ENCODE peak calls at places on chromosomes 3 and 15, in eight cellular contexts. Z is left lung, P is thyroid gland, Y is choroid plexus epithelial cell, F is GM13977, N is BJ, M is bronchial epithelial cell, V is MCF 10A. R is an unnamed sample.

GRCh38 chr3:66039590-66039887 is 821 bp upstream of the MAGI1 start:
- DNase-seq in M (no peak), Z (peak; percentile 79), Y (peak; percentile 55), N (no peak), P (peak; percentile 52), F (peak; percentile 41), V (peak; percentile 16), R (peak; percentile 42)

GRCh38 chr3:197256836-197257444 is 41.5 kb downstream of the DLG1 start:
- DNase-seq in P (peak; percentile 31), Y (peak; percentile 76), Z (no peak), V (peak; percentile 59), M (peak; percentile 57), N (peak; percentile 15), F (peak; percentile 13), R (no peak)

GRCh38 chr15:79209690-79210089 is 72.8 kb upstream of the ANKRD34C start:
- DNase-seq in F (no peak), M (no peak), N (no peak), Y (no peak), P (no peak), V (no peak), Z (no peak), R (no peak)

GRCh38 chr3:139746481-139746880 is 68.7 kb upstream of the NMNAT3 start:
- DNase-seq in Y (no peak), V (no peak), Z (no peak), M (no peak), P (no peak), F (no peak), N (no peak), R (no peak)

GRCh38 chr3:77372018-77372417 is 332.1 kb downstream of the ROBO2 start:
- DNase-seq in M (no peak), N (no peak), P (no peak), F (no peak), Z (no peak), Y (no peak), V (no peak), R (no peak)

GRCh38 chr3:73719877-73720276 is 95.1 kb upstream of the PDZRN3 start:
- DNase-seq in V (no peak), Z (no peak), N (no peak), Y (peak; percentile 75), P (no peak), M (no peak), F (no peak), R (no peak)

GRCh38 chr3:189748046-189748445 is 116.9 kb downstream of the TP63 start:
- DNase-seq in Y (no peak), V (no peak), P (no peak), M (peak; percentile 17), N (no peak), Z (no peak), F (no peak), R (no peak)

GRCh38 chr15:48858401-48858800 is 19.5 kb upstream of the EID1 start:
- DNase-seq in Z (no peak), F (no peak), Y (peak; percentile 84), V (peak; percentile 38), N (no peak), M (peak; percentile 61), P (no peak), R (no peak)

GRCh38 chr3:167913218-167913902 is 177.8 kb downstream of the SERPINI1 start:
- DNase-seq in N (no peak), F (no peak), V (peak; percentile 43), Y (peak; percentile 23), M (peak; percentile 15), P (no peak), Z (no peak), R (peak; percentile 22)

GRCh38 chr3:62248831-62249776 is 124.2 kb downstream of the FEZF2 start:
- DNase-seq in Y (no peak), Z (no peak), V (no peak), M (no peak), P (no peak), F (no peak), N (no peak), R (no peak)

GRCh38 chr15:68775671-68776476 is 44.8 kb downstream of the ANP32A start:
- DNase-seq in Y (peak; percentile 43), M (no peak), P (peak; percentile 47), V (no peak), N (no peak), Z (no peak), F (no peak), R (no peak)

GRCh38 chr3:50515565-50516047 is 12.2 kb upstream of the CACNA2D2 start:
- DNase-seq in M (no peak), F (no peak), N (no peak), V (no peak), Z (no peak), Y (peak; percentile 32), P (peak; percentile 93), R (no peak)

GRCh38 chr3:1987983-1988382 is 110.7 kb upstream of the CNTN4 start:
- DNase-seq in Z (no peak), F (no peak), V (peak; percentile 22), P (peak; percentile 56), N (no peak), Y (peak; percentile 1), M (peak; percentile 4), R (peak; percentile 13)

GRCh38 chr15:48548376-48548775 is 97.1 kb downstream of the FBN1 start:
- DNase-seq in M (no peak), P (no peak), Z (no peak), V (no peak), N (no peak), Y (no peak), F (no peak), R (no peak)

GRCh38 chr3:51145811-51146585 is 239.1 kb upstream of the MANF start:
- DNase-seq in M (no peak), V (no peak), Y (no peak), F (no peak), Z (no peak), N (no peak), P (no peak), R (no peak)

GRCh38 chr15:31279221-31280036 is 47.2 kb upstream of the KLF13 start:
- DNase-seq in F (no peak), M (peak; percentile 17), Y (no peak), Z (no peak), N (no peak), V (no peak), P (peak; percentile 59), R (no peak)

GRCh38 chr3:153439780-153440179 is 277.8 kb downstream of the RAP2B start:
- DNase-seq in N (no peak), Z (no peak), F (no peak), P (no peak), Y (no peak), M (peak; percentile 8), V (peak; percentile 23), R (no peak)

GRCh38 chr3:39467394-39468107 is at the start of gene MOBP:
- DNase-seq in P (no peak), F (no peak), V (no peak), Z (no peak), M (no peak), Y (no peak), N (no peak), R (no peak)

GRCh38 chr15:67613708-67614107 is 71.2 kb downstream of the MAP2K5 start:
- DNase-seq in N (no peak), Y (no peak), F (no peak), V (no peak), M (no peak), Z (no peak), P (no peak), R (no peak)
- TF ChIP-seq CTCF in N (no peak), Y (no peak), F (no peak), V (no peak), M (no peak), Z (no peak), P (no peak), R (no peak)

DNA sequence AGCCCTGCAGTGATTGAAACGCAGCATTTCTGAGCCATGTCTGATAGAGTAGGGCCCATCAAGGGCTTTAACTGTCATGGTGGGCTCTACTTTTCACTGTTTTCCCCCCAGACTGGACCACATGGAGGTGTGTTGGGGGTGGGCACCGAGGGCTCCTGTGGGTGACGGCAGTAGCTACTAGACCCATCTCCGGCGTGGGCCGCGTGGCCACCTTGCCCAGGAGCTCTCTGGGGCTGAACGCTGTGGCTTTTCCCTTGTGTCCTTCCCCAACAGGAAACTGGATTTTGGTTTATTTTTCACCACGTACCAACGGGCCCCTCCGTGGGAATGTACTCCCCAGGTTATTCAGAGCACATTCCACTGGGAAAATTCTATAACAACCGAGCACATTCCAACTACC is 67.9 kb downstream of the MESD start:
- DNase-seq in F (no peak), Y (no peak), N (no peak), M (no peak), P (no peak), V (no peak), Z (no peak), R (no peak)
- TF ChIP-seq CTCF in F (no peak), Y (no peak), N (no peak), M (no peak), P (no peak), V (no peak), Z (no peak), R (no peak)

DNA sequence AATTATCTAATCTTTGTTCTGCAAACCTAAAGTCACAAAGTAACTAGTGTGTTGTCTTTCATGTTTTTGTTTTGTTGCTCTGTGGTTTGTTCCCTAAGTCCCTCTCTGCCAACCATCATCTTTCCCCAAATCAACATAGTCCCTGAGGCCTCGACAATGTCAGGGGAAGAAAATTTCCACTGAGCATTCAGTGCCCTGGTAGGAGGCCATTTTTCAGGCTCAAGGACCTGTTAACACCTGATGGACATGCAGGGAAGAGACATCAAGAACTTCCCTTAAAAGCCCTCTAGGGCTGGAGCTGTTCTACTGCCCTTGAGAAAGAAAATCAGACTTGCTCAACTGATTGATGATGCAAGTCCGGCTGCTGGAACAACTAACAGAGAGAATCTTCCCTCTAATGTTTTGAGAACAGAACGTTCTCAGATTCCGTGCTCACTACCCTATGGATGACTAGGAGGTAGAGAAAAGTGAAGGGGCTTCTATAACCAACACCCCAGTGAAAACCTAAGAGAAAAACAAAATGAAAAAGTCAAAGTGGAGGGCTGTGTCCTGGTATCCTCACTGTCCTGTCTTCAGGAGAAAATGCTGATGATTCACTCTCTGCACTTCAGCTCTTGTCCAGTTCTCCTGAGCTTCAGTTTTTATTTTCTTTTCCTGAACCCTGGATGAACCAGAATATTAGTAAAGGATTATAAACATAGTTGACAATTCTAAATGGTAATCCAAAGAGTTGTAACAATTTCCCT is 373.1 kb downstream of the FOXP1 start:
- DNase-seq in N (no peak), F (no peak), Z (no peak), M (no peak), V (peak; percentile 82), P (peak; percentile 46), Y (peak; percentile 97), R (no peak)
- TF ChIP-seq CTCF in N (peak; percentile 38), F (no peak), Z (peak; percentile 11), M (no peak), V (no peak), P (no peak), Y (peak; percentile 56), R (no peak)

DNA sequence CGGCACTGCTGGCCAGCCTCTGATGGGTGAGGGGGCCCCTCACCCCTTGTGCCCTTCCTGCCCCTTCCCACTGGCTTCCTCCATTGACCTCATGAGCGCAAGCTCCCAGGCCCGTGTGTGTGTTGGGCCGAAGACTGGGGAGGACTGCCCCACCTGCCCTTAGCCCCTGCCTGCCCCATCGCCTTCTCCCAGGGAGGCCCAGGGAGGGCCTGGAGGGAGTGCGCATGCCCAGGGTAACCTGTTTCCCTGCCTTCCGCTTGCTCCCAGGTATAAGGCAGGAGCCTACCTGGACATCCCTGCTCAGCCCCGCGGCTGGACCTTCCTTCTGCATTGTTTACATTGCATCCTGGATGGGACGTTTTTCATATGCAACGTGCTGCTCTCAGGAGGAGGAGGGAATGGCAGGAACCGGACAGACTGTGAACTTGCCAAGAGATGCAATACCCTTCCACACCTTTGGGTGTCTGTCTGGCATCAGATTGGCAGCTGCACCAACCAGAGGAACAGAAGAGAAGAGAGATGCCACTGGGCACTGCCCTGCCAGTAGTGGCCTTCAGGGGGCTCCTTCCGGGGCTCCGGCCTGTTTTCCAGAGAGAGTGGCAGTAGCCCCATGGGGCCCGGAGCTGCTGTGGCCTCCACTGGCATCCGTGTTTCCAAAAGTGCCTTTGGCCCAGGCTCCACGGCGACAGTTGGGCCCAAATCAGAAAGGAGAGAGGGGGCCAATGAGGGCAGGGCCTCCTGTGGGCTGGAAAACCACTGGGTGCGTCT is 8.8 kb downstream of the DLL4 start:
- DNase-seq in F (no peak), Y (no peak), Z (peak; percentile 63), P (no peak), V (peak; percentile 76), M (peak; percentile 47), N (no peak), R (peak; percentile 65)
- TF ChIP-seq CTCF in F (no peak), Y (peak; percentile 27), Z (peak; percentile 23), P (no peak), V (peak; percentile 54), M (peak; percentile 66), N (peak; percentile 22), R (no peak)